ENCODE peak calls at places on chromosomes 13 and 19, in six cellular contexts. T is A549, R is GM12878, A is K562, C is HepG2, B is endothelial cell of umbilical vein. Z is an unnamed sample.

GRCh38 chr19:33086955-33087354 is 6.0 kb downstream of the GPATCH1 start:
- DNase-seq in T (no peak), R (no peak), A (no peak), C (no peak), B (no peak), Z (no peak)

GRCh38 chr13:97439196-97439595 is 5.2 kb downstream of the RAP2A start:
- DNase-seq in T (no peak), R (no peak), A (no peak), C (no peak), B (peak; percentile 2), Z (no peak)

GRCh38 chr13:33918199-33918932 is 100.4 kb downstream of the RFC3 start:
- DNase-seq in T (peak; percentile 26), R (no peak), A (no peak), C (no peak), B (peak; percentile 28), Z (peak; percentile 73)

GRCh38 chr13:80572867-80573266 is 231.9 kb upstream of the SPRY2 start:
- DNase-seq in T (no peak), R (no peak), A (no peak), C (no peak), B (no peak), Z (no peak)

GRCh38 chr13:40350283-40350992 is 316.0 kb downstream of the FOXO1 start:
- DNase-seq in T (no peak), R (no peak), A (no peak), C (no peak), B (no peak), Z (no peak)

GRCh38 chr19:33047422-33047821 is 17.3 kb downstream of the RHPN2 start:
- DNase-seq in T (peak; percentile 65), R (no peak), A (peak; percentile 53), C (no peak), B (no peak), Z (no peak)

GRCh38 chr13:67776171-67776570 is 546.0 kb upstream of the PCDH9 start:
- DNase-seq in T (no peak), R (no peak), A (no peak), C (no peak), B (no peak), Z (no peak)

GRCh38 chr19:48354332-48354992 is 9.3 kb downstream of the TMEM143 start:
- DNase-seq in T (peak; percentile 98), R (no peak), A (peak; percentile 39), C (peak; percentile 100), B (no peak), Z (peak; percentile 51)

GRCh38 chr19:7394728-7395359 is 46.1 kb downstream of the ARHGEF18 start:
- DNase-seq in T (peak; percentile 84), R (peak; percentile 80), A (peak; percentile 98), C (peak; percentile 73), B (peak; percentile 93), Z (peak; percentile 90)

GRCh38 chr19:7852851-7853759 is 21.1 kb downstream of the PRR36 start:
- DNase-seq in T (peak; percentile 75), R (no peak), A (peak; percentile 97), C (peak; percentile 90), B (peak; percentile 49), Z (peak; percentile 80)

GRCh38 chr13:97256343-97256783 is 34.2 kb downstream of the MBNL2 start:
- DNase-seq in T (peak; percentile 90), R (no peak), A (peak; percentile 36), C (peak; percentile 85), B (peak; percentile 97), Z (no peak)

GRCh38 chr13:109198585-109198984 is 569.2 kb downstream of the MYO16 start:
- DNase-seq in T (no peak), R (no peak), A (no peak), C (no peak), B (peak; percentile 6), Z (no peak)

GRCh38 chr13:99417821-99418662 is 83.2 kb upstream of the TM9SF2 start:
- DNase-seq in T (no peak), R (no peak), A (no peak), C (no peak), B (no peak), Z (no peak)

GRCh38 chr19:48806818-48807589 is 3.8 kb downstream of the BCAT2 start:
- DNase-seq in T (peak; percentile 76), R (no peak), A (peak; percentile 47), C (peak; percentile 88), B (no peak), Z (peak; percentile 63)

GRCh38 chr19:35872180-35872579 is 3.8 kb downstream of the APLP1 start:
- DNase-seq in T (peak; percentile 56), R (no peak), A (no peak), C (no peak), B (no peak), Z (no peak)

GRCh38 chr19:10402441-10403038 is 802 bp downstream of the CDC37 start:
- DNase-seq in T (no peak), R (no peak), A (peak; percentile 39), C (peak; percentile 64), B (peak; percentile 65), Z (peak; percentile 73)

GRCh38 chr19:58555920-58556632 is 1.2 kb upstream of the CHMP2A start:
- DNase-seq in T (no peak), R (no peak), A (no peak), C (no peak), B (no peak), Z (peak; percentile 10)

GRCh38 chr19:47512183-47512947 is 2.5 kb downstream of the NAPA start:
- DNase-seq in T (peak; percentile 34), R (no peak), A (no peak), C (peak; percentile 52), B (no peak), Z (peak; percentile 48)

GRCh38 chr19:662207-662961 is 630 bp downstream of the RNF126 start:
- DNase-seq in T (peak; percentile 46), R (no peak), A (peak; percentile 61), C (peak; percentile 52), B (peak; percentile 36), Z (peak; percentile 63)

GRCh38 chr13:33678906-33679657 is 138.9 kb upstream of the RFC3 start:
- DNase-seq in T (peak; percentile 85), R (peak; percentile 98), A (peak; percentile 5), C (peak; percentile 97), B (peak; percentile 95), Z (no peak)

GRCh38 chr19:39765091-39766076 is 13.3 kb upstream of the LEUTX start:
- DNase-seq in T (peak; percentile 82), R (no peak), A (peak; percentile 54), C (peak; percentile 48), B (peak; percentile 43), Z (peak; percentile 24)

GRCh38 chr13:58190578-58190977 is 559.0 kb downstream of the PCDH17 start:
- DNase-seq in T (no peak), R (no peak), A (no peak), C (no peak), B (peak; percentile 34), Z (no peak)

GRCh38 chr13:106507560-106508274 is 27.7 kb downstream of the EFNB2 start:
- DNase-seq in T (peak; percentile 25), R (no peak), A (no peak), C (peak; percentile 1), B (no peak), Z (peak; percentile 96)

GRCh38 chr13:44051923-44052322 is 172.2 kb downstream of the LACC1 start:
- DNase-seq in T (peak; percentile 59), R (no peak), A (no peak), C (no peak), B (no peak), Z (no peak)

DNA sequence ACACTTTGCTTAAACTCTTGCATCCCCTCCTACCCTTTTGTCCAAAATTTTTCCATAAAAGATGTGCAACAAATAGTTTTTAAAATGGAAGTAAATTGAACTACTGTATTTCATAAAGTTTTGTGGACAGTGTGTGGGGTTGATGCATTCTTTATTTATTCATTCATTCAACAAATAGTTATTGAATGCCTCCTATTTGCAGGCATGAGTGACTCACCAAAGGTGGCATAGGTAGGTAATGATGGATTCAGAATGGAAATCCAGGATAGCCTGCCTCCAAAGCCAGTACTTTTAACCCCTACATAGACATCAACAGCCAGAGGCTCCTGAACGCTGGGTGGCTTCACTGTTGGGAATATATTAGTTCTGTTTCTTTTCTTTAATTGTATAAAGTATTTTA is 2.4 kb upstream of the CSNK1A1L start:
- DNase-seq in T (no peak), R (no peak), A (no peak), C (no peak), B (no peak), Z (no peak)
- TF ChIP-seq MYC in T (no peak), R (no peak), A (no peak), C (no peak), B (no peak), Z (no peak)

DNA sequence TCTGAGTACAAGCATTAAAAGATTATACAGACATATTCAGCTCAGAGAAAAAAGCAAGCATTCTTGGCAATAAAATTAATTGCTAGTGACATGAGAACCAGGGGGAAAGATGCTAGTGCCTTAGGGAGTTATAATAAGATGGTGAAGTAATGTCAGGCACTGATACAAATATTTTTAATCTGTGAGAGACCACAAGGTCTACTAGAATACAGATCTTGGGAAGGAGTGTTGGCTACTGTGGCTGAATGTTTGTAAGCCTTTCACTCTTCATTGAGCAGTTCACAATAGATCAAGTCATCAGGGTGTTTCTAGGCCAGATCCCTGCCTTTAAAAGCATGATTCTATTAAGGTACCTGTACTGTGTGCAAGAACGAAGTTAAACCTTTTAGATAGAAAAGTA is 16.4 kb downstream of the FREM2 start:
- DNase-seq in T (no peak), R (no peak), A (no peak), C (no peak), B (no peak), Z (no peak)
- TF ChIP-seq MYC in T (no peak), R (no peak), A (no peak), C (no peak), B (no peak), Z (no peak)

DNA sequence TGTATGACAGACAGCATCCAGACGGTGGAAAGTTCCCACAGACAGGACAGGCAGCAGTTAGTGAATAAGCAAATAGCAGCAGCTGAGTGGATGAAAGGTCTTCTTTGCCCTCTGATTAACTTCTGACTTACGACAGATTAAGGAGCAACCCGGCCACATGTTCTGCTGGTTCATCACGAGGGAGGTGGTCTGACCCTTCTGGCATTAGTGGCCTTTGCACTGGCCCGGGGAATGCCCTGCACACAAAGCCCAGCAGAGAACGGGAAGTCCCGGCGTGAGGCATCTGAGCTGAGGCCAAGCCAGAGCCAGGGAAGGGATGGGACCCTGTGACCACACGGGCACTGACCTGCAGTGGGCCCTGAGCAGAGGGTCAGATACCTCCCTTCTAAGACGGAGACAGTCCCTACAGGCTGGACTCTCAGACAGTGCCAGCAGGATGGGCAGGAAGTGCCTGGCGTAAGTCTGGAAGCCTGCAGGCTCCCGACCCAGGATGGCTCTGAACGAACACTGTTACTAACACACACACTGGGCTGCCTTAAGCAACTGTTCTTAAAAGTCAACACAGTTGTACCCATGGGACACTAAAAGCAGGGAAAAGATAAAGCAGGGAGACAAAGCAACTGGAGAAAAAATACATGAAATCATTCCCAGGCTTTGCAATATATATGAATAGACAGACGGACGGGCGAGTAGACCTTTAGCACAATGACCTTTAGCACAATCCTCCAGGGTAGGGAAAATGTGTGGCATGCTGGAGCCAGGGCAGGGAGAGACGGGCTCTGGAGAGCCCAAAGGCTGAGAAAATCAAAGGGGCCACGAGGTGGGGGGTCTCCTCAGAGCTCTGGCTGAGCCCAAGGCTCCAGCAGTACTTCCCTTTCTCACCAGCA is 6.3 kb downstream of the C19orf12 start:
- DNase-seq in T (no peak), R (no peak), A (no peak), C (peak; percentile 79), B (no peak), Z (no peak)
- TF ChIP-seq MYC in T (no peak), R (no peak), A (no peak), C (peak; percentile 87), B (no peak), Z (no peak)

DNA sequence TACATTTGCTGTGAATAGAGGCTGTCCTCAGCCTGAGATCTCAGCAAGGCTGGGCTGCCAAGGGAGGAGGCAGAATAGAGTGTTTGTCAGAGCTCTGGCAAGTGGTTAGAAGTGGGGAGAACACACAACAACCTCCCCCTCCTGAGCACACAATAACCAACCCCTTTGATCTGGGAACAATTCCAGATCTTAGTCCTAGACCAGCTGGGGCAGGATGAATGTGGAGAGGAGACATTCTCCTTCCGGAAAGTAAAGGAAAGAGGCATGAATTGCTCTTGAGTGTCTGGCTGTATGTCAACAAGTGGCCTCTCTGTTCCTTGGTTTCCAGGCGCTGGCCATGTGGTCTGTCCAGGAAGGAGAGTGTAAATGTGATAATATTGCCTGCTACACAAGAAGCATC is 114.9 kb upstream of the TMTC4 start:
- DNase-seq in T (no peak), R (no peak), A (no peak), C (peak; percentile 20), B (peak; percentile 5), Z (no peak)
- TF ChIP-seq MYC in T (no peak), R (no peak), A (no peak), C (no peak), B (no peak), Z (no peak)